ENCODE peak calls at places on chromosomes 11 and 22, in five cellular contexts. W, Z, C, L and N are unnamed samples.

GRCh38 chr11:17471501-17471900 is 5.1 kb downstream of the ABCC8 start:
- DNase-seq in W (no peak), Z (no peak), C (no peak), L (no peak), N (no peak)

GRCh38 chr11:76955459-76956114 is 78.6 kb upstream of the B3GNT6 start:
- DNase-seq in W (no peak), Z (no peak), C (no peak), L (no peak), N (no peak)

GRCh38 chr22:50454556-50455075 is 20.2 kb downstream of the SBF1 start:
- DNase-seq in W (no peak), Z (no peak), C (no peak), L (no peak), N (no peak)

GRCh38 chr11:110761994-110762393 is 49.8 kb upstream of the ARHGAP20 start:
- DNase-seq in W (no peak), Z (no peak), C (no peak), L (no peak), N (no peak)

GRCh38 chr11:38323961-38324761 is 1726.1 kb upstream of the RAG2 start:
- DNase-seq in W (no peak), Z (no peak), C (no peak), L (no peak), N (no peak)

GRCh38 chr11:7576671-7577225 is 62.9 kb downstream of the PPFIBP2 start:
- DNase-seq in W (no peak), Z (peak), C (no peak), L (peak), N (no peak)

GRCh38 chr22:22111267-22111751 is 128.7 kb upstream of the TOP3B start:
- DNase-seq in W (no peak), Z (no peak), C (no peak), L (peak), N (no peak)

GRCh38 chr22:35921777-35922176 is 106.8 kb downstream of the RBFOX2 start:
- DNase-seq in W (peak), Z (no peak), C (peak), L (peak), N (peak)

GRCh38 chr22:23243006-23243573 is 62.8 kb downstream of the BCR start:
- DNase-seq in W (no peak), Z (no peak), C (peak), L (no peak), N (no peak)

GRCh38 chr11:78313898-78314297 is 103.7 kb downstream of the GAB2 start:
- DNase-seq in W (no peak), Z (no peak), C (no peak), L (no peak), N (no peak)

GRCh38 chr11:128544625-128545024 is 42.7 kb downstream of the ETS1 start:
- DNase-seq in W (no peak), Z (no peak), C (no peak), L (no peak), N (no peak)

GRCh38 chr11:88337342-88338222 is at the start of gene CTSC:
- DNase-seq in W (peak), Z (peak), C (peak), L (peak), N (peak)

GRCh38 chr22:45425101-45425500 is 11.6 kb downstream of the RIBC2 start:
- DNase-seq in W (no peak), Z (no peak), C (no peak), L (no peak), N (no peak)

GRCh38 chr11:132650969-132651720 is 881.2 kb downstream of the OPCML start:
- DNase-seq in W (peak), Z (no peak), C (no peak), L (no peak), N (peak)

GRCh38 chr11:69667619-69668604 is 7.2 kb downstream of the LTO1 start:
- DNase-seq in W (no peak), Z (no peak), C (no peak), L (no peak), N (no peak)

GRCh38 chr11:623999-624704 is 603 bp downstream of the CDHR5 start:
- DNase-seq in W (peak), Z (no peak), C (no peak), L (no peak), N (peak)

GRCh38 chr11:47564933-47565339 is 463 bp upstream of the PTPMT1 start:
- DNase-seq in W (no peak), Z (no peak), C (no peak), L (no peak), N (no peak)

GRCh38 chr11:123628936-123629683 is 25.3 kb downstream of the SCN3B start:
- DNase-seq in W (peak), Z (peak), C (no peak), L (peak), N (no peak)

GRCh38 chr22:20809538-20810185 is 35.7 kb downstream of the SERPIND1 start:
- DNase-seq in W (no peak), Z (no peak), C (no peak), L (no peak), N (no peak)

GRCh38 chr11:67270256-67271211 is 4.3 kb downstream of the GRK2 start:
- DNase-seq in W (no peak), Z (no peak), C (no peak), L (no peak), N (no peak)

GRCh38 chr22:17774206-17774927 is at the start of gene BID:
- DNase-seq in W (peak), Z (peak), C (peak), L (no peak), N (peak)

GRCh38 chr22:38203090-38203810 is 1.5 kb downstream of the MAFF start:
- DNase-seq in W (peak), Z (no peak), C (peak), L (no peak), N (peak)

GRCh38 chr11:63537293-63538101 is 889 bp downstream of the PLAAT4 start:
- DNase-seq in W (no peak), Z (peak), C (no peak), L (peak), N (peak)

GRCh38 chr11:34181254-34181653 is 75.8 kb downstream of the NAT10 start:
- DNase-seq in W (no peak), Z (no peak), C (no peak), L (no peak), N (no peak)

GRCh38 chr11:8717876-8718753 is 35.5 kb downstream of the RPL27A start:
- DNase-seq in W (no peak), Z (peak), C (no peak), L (peak), N (no peak)

GRCh38 chr11:68598816-68599653 is 85.3 kb upstream of the GAL start:
- DNase-seq in W (no peak), Z (no peak), C (no peak), L (peak), N (no peak)

GRCh38 chr22:45738206-45738605 is 66.6 kb downstream of the ATXN10 start:
- DNase-seq in W (no peak), Z (no peak), C (no peak), L (no peak), N (no peak)

GRCh38 chr11:31340903-31341572 is 28.5 kb downstream of the DCDC1 start:
- DNase-seq in W (peak), Z (no peak), C (no peak), L (peak), N (no peak)

GRCh38 chr11:130634981-130635473 is 186.6 kb downstream of the ADAMTS15 start:
- DNase-seq in W (no peak), Z (no peak), C (no peak), L (peak), N (no peak)

DNA sequence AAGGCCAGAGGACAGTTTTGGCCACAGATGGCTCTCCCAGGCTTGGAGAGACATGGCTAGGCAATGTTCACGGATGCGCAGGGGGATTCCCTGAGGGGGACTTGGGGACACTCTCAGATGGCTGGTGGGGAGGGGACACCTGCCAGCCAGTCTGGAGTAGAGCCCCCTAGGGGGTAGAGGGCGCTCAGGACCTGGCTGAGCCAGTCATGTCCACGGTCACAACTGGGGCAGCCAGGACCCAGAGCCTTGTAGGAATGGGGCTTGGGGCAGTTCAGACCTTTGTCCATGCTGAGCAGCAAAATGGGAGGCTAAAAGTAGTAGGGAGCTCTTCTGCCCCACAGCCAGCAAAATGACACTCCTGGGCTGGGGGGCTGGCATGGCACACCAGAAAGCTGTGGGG is 1.7 kb downstream of the CSDC2 start:
- DNase-seq in W (peak), Z (no peak), C (no peak), L (no peak), N (no peak)
- H3K27ac ChIP-seq in W (peak), Z (peak), C (no peak), L (peak), N (peak)

DNA sequence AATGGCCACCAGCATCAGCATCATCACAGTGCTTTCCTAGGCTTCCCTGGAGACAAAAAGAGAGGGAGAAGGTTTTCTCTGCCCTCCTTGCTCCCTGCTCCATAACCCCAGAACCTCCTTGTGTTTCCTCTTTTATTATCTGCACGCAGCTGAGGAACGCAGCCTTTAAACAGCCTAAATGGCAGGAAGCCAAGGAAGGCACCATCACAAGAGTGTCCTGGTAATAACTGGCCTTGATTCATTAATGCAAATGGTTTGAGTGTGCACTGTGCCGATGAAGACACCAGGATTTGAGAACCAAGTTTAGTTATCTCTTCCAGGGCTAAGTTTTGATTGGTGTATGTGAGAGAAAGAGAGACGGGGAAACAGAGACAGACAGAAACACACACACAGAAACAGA is 29.4 kb upstream of the DRD2 start:
- DNase-seq in W (no peak), Z (no peak), C (no peak), L (no peak), N (no peak)
- TF ChIP-seq CTCF in W (no peak), Z (no peak), C (no peak), L (no peak), N (no peak)

DNA sequence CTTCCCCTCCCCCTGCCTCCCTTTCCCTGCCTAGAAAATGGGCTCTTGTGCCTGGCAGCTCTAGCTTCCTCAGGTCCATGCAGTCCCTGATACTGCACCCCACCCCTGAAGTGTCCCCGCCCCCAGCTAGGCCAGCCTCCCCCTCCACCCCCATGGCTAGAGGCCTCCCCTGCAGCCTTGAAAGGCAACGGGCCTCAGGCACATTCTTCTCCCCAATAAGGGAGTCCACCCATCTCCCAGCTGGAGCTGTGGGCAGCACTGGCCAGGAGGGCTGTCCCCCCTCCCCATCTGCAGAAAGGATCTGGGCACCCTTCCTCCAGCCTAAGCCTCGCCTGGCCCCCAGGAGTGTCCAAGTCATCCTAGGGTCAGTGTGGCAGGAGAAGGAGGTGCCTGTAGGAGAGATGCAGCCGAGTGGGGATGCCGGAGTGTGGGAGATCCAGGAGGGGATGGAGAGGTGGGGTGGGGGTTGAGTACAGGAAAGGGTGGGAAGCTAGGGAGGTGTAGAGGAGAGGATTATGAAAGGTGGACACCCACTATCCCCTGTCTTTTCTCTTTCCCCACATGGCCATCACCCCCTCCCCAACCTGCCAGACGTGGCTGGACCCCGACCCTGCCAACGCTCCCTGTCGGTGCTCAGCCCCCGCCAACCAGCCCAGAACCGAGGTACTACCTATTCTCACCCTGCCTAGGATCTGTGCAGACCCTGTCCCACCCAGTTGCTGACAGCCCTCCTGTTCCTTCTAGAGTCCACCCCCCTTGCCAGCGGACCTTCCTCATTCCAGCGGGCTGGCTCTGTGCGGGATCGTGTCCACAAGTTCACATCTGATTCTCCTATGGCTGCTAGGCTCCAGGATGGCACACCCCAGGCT is 9.3 kb downstream of the SMTN start:
- DNase-seq in W (no peak), Z (no peak), C (no peak), L (no peak), N (no peak)
- H3K27ac ChIP-seq in W (peak), Z (peak), C (no peak), L (no peak), N (peak)

DNA sequence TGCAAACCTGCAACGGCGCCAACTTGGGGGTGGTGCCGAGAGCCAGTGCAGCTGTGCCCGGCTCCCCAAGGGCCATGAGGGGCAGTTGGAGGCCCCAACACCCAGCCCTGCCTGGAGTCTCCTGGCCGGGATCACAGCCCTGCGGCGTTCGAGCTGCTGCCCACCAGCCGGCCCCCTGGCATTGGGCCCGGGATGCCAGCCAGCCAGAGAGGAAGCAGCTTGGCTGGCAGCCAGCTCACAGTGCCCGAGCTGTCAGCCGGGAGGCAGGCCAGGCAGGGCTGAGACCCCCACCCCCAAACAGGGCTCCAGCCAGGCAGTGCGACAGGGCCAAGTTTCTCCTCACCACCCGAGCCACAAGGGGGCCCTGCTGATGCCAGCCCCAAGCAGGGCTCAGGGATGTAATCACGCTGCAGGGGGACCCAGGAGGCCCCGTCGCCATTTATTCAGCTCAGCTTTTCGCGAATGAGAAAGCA is 26.0 kb upstream of the TCF20 start:
- DNase-seq in W (no peak), Z (peak), C (no peak), L (no peak), N (no peak)
- TF ChIP-seq CTCF in W (peak), Z (no peak), C (peak), L (peak), N (no peak)